ENCODE peak calls at places on chromosomes 5 and 9, in six cellular contexts. V is transverse colon; J is tibial artery; W is gastrocnemius medialis; O is GM23248; C is CD8-positive, alpha-beta T cell. F is an unnamed sample. For H3K4me1, the result is how much of the 10 kb centered on the place peaks cover.

GRCh38 chr5:148559461-148559860 is 94.9 kb downstream of the HTR4 start:
- DNase-seq in J (no peak), C (no peak), W (no peak), O (no peak), V (peak), F (no peak)

GRCh38 chr9:137049544-137050449 is 3.8 kb upstream of the NPDC1 start:
- DNase-seq in J (no peak), V (peak), W (no peak), O (peak), C (peak), F (peak)

GRCh38 chr9:14302405-14302804 is 11.5 kb downstream of the NFIB start:
- DNase-seq in V (no peak), W (no peak), O (peak), C (no peak), J (no peak), F (no peak)

GRCh38 chr9:89139450-89139849 is 39.2 kb downstream of the SHC3 start:
- DNase-seq in W (no peak), O (no peak), J (no peak), V (no peak), C (no peak), F (peak)

GRCh38 chr9:3807601-3808000 is 281.8 kb upstream of the RFX3 start:
- DNase-seq in O (peak), V (no peak), W (no peak), C (no peak), J (no peak), F (no peak)

GRCh38 chr9:8648271-8648670 is 848.7 kb upstream of the DMAC1 start:
- DNase-seq in W (no peak), J (no peak), O (no peak), V (no peak), C (no peak), F (no peak)

GRCh38 chr9:82457959-82458358 is 469.4 kb downstream of the SPATA31D1 start:
- DNase-seq in J (no peak), C (no peak), O (no peak), W (no peak), V (no peak), F (no peak)

GRCh38 chr9:78453450-78453849 is 156.5 kb downstream of the PSAT1 start:
- DNase-seq in J (no peak), C (no peak), W (no peak), O (no peak), V (no peak), F (no peak)

GRCh38 chr5:151562019-151562707 is 29.0 kb downstream of the FAT2 start:
- DNase-seq in O (no peak), J (no peak), V (no peak), W (no peak), C (no peak), F (no peak)

GRCh38 chr9:130265431-130266235 is at the start of gene HMCN2:
- DNase-seq in C (no peak), W (no peak), V (no peak), O (peak), J (peak), F (no peak)

GRCh38 chr5:180294401-180294800 is 2.5 kb upstream of the MAPK9 start:
- DNase-seq in C (no peak), V (no peak), O (no peak), J (no peak), W (no peak), F (no peak)

GRCh38 chr5:76669245-76669644 is 46.0 kb upstream of the F2RL2 start:
- DNase-seq in W (no peak), C (no peak), O (no peak), J (no peak), V (no peak), F (no peak)

GRCh38 chr5:94802450-94802849 is 184.0 kb downstream of the SLF1 start:
- DNase-seq in O (peak), W (no peak), C (no peak), V (no peak), J (no peak), F (no peak)

GRCh38 chr9:135607401-135608293 is 31.7 kb downstream of the GLT6D1 start:
- DNase-seq in O (no peak), C (no peak), J (no peak), V (no peak), W (no peak), F (no peak)

GRCh38 chr5:38291355-38291754 is 33.0 kb downstream of the EGFLAM start:
- DNase-seq in W (no peak), V (no peak), C (no peak), O (no peak), J (no peak), F (no peak)

DNA sequence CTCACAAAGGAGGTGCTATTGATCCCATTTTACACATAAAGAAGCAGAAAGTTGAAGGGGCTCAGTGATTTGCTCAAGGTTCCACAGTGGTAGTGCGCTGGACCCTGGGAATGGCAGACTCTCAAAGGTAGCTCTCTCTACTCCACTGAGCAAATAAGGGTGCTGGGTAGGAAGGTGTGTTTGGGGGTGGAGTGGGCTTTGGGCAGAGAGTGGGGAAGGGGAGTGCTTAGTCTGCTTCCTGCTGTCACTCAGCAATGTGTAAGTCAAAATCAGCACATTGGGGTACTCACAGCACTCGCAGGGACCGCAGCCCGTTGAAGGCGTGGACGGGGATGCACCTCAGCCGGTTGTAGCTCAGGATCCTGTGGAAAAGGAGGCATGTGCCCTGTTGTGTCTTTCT is 142.8 kb upstream of the PANK3 start:
- DNase-seq in J (no peak), V (no peak), W (no peak), C (no peak), O (no peak), F (no peak)
- H3K4me1 ChIP-seq in J (under half), V (under half), W (under half), C (under half), O (under half), F (under half)

GRCh38 chr5:52897238-52897614 is 91.9 kb upstream of the ITGA2 start:
- DNase-seq in C (no peak), J (no peak), V (no peak), W (no peak), O (no peak), F (no peak)
- H3K4me3 ChIP-seq in C (no peak), J (no peak), V (no peak), W (no peak), O (no peak), F (no peak)

GRCh38 chr5:88840497-88840896 is 42.5 kb downstream of the MEF2C start:
- DNase-seq in J (no peak), O (no peak), C (no peak), V (no peak), W (no peak), F (no peak)
- H3K4me1 ChIP-seq in J (under half), O (under half), C (under half), V (under half), W (half or more), F (under half)

DNA sequence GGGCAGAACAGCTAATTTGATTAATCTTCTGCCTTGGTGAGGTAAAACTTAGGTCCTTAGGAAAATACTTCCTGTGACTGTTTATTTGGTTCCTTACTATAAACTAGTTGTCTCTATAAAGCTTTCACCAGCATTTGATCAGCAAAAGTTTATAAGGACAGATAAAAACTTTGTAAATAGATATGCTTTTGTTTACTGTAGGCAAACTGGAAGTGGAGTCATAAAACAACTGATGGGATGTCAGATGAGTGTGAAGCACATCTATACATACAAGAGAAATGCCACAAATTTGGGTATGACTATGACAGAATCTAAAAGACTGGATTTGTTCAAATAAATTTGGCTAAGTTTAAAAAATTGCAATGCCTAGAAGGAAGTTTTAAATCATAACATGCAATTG is 5.5 kb downstream of the PTGER4 start:
- DNase-seq in V (no peak), W (no peak), J (no peak), C (no peak), O (no peak), F (no peak)
- H3K4me3 ChIP-seq in V (peak), W (no peak), J (no peak), C (peak), O (no peak), F (no peak)

GRCh38 chr5:98933446-98934072 is 4.8 kb upstream of the CHD1 start:
- DNase-seq in J (no peak), O (no peak), C (peak), W (no peak), V (no peak), F (no peak)

GRCh38 chr5:98928802-98929122 is at the start of gene CHD1:
- DNase-seq in V (peak), O (peak), C (peak), W (peak), J (peak), F (peak)

GRCh38 chr5:98929123-98929981 is 545 bp upstream of the CHD1 start:
- DNase-seq in C (peak), J (peak), W (peak), O (peak), V (peak), F (peak)

GRCh38 chr5:98929982-98930355 is 1.2 kb upstream of the CHD1 start:
- DNase-seq in W (no peak), C (peak), O (peak), J (peak), V (peak), F (no peak)

GRCh38 chr5:98930972-98931762 is 2.4 kb upstream of the CHD1 start:
- DNase-seq in J (no peak), O (no peak), W (no peak), V (no peak), C (no peak), F (no peak)
- H3K4me1 ChIP-seq in J (under half), O (under half), W (half or more), V (under half), C (half or more), F (under half)

GRCh38 chr5:104061707-104062106 is 499.1 kb upstream of the NUDT12 start:
- DNase-seq in O (no peak), V (no peak), J (no peak), C (no peak), W (no peak), F (no peak)

GRCh38 chr5:104062495-104063377 is 500.1 kb upstream of the NUDT12 start:
- DNase-seq in W (no peak), J (no peak), O (no peak), C (no peak), V (no peak), F (peak)
- H3K4me3 ChIP-seq in W (no peak), J (no peak), O (no peak), C (no peak), V (no peak), F (no peak)

DNA sequence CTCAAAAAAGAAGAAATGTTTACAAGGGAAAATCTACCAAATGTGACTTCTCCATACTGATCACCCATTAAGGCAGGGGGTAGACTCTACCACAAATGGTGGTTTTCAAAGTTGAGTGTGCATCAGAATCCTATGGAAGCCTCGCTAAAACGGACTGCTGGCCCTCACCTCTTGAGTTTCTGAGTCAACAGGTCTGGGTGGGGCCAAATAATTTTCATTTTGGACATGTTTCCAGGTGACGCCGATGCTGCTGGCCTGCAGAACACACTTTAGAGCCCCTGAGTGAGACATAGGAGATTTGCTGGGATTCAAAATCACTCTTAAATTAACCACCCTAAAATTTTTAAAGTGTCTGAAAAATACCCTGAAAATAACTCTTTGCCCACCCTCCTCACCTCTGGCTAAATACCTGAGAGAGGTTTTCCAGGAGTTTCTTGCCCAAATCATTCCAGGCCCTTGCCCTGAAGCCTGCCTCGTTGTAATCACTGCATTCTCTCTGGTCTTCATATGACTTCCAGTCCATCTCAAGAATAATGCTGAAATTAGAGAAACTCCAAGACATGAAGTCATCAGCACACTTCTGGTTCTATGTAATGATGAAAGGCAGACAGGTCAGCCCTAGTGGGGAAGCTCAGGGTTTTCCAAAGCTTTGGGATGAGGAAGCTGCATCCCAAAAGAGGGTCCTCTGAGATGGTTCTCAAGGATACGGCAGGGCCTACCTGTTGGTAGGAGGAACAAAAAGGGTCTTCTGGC is 18.2 kb downstream of the C9orf152 start:
- DNase-seq in W (no peak), V (no peak), C (no peak), O (no peak), J (no peak), F (no peak)
- H3K4me1 ChIP-seq in W (under half), V (under half), C (under half), O (under half), J (under half), F (under half)